ENCODE peak calls at places on chromosomes 6 and 20, in eight cellular contexts. S is NT2/D1; P is adrenal gland; R is foreskin fibroblast; B is activated CD8-positive, alpha-beta memory T cell treated with anti-CD3 and anti-CD28 coated beads, Interleukin-2, amount 50 U/mL, for 48 hours; W is mesendoderm; V is stimulated activated naive CD8-positive, alpha-beta T cell treated with anti-CD3 and anti-CD28 coated beads, Interleukin-15, Interleukin-2, amounts not matched to agents 100 U/mL and 50 U/mL, for 24 hours; Q is NCI-H1092 treated with DMSO at 0.1 percent for 48 hours. E is an unnamed sample.

GRCh38 chr6:137115653-137116052 is 57.8 kb downstream of the IL22RA2 start:
- DNase-seq in B (no peak), W (no peak), S (no peak), R (no peak), Q (peak; percentile 18), P (no peak), V (no peak), E (no peak)

GRCh38 chr6:1136415-1136774 is 175.5 kb upstream of the FOXQ1 start:
- DNase-seq in S (no peak), B (no peak), V (no peak), R (peak; percentile 91), P (no peak), W (no peak), Q (no peak), E (peak; percentile 81)

GRCh38 chr6:145963216-145964068 is 716 bp downstream of the SHPRH start:
- DNase-seq in W (peak; percentile 80), S (peak; percentile 2), B (peak; percentile 74), P (peak; percentile 77), V (peak; percentile 50), R (peak; percentile 71), Q (peak; percentile 67), E (peak; percentile 14)

GRCh38 chr20:32207626-32208498 is at the start of the genes PLAGL2 and POFUT1:
- DNase-seq in Q (peak; percentile 78), S (peak; percentile 51), W (peak; percentile 87), B (peak; percentile 94), R (peak; percentile 96), V (peak; percentile 94), P (peak; percentile 90), E (peak; percentile 78)

GRCh38 chr6:75605635-75606034 is 4.0 kb downstream of the SENP6 start:
- DNase-seq in R (no peak), S (no peak), Q (no peak), P (no peak), W (no peak), B (no peak), V (no peak), E (no peak)

GRCh38 chr20:2524435-2525272 is 11.7 kb upstream of the TMC2 start:
- DNase-seq in Q (peak; percentile 68), S (peak; percentile 75), R (peak; percentile 90), V (peak; percentile 96), B (peak; percentile 99), P (peak; percentile 92), W (peak; percentile 83), E (peak; percentile 38)

GRCh38 chr6:117521785-117522502 is 39.5 kb downstream of the DCBLD1 start:
- DNase-seq in P (no peak), W (no peak), B (no peak), R (no peak), S (no peak), Q (no peak), V (no peak), E (no peak)

GRCh38 chr6:56524891-56525703 is 117.6 kb downstream of the DST start:
- DNase-seq in P (no peak), S (no peak), W (no peak), B (no peak), R (peak; percentile 89), V (no peak), Q (no peak), E (peak; percentile 95)

GRCh38 chr6:36038120-36038876 is 10.7 kb downstream of the MAPK14 start:
- DNase-seq in W (no peak), B (no peak), V (no peak), R (no peak), S (no peak), Q (no peak), P (no peak), E (no peak)

GRCh38 chr20:50987493-50988210 is 29.0 kb downstream of the MOCS3 start:
- DNase-seq in B (peak; percentile 67), P (peak; percentile 86), R (peak; percentile 94), S (peak; percentile 89), Q (peak; percentile 77), V (peak; percentile 69), W (peak; percentile 88), E (peak; percentile 69)

GRCh38 chr6:2021713-2022125 is 223.7 kb downstream of the GMDS start:
- DNase-seq in P (peak; percentile 64), S (no peak), Q (peak; percentile 70), B (no peak), V (no peak), W (no peak), R (peak; percentile 95), E (peak; percentile 91)

GRCh38 chr6:134410531-134410930 is 92.6 kb upstream of the SGK1 start:
- DNase-seq in B (no peak), S (no peak), R (peak; percentile 41), V (no peak), W (no peak), Q (no peak), P (no peak), E (no peak)

GRCh38 chr6:66134021-66134420 is 427.0 kb upstream of the EYS start:
- DNase-seq in W (no peak), P (no peak), Q (no peak), S (no peak), B (no peak), R (no peak), V (no peak), E (no peak)

GRCh38 chr6:158605266-158605878 is 39.2 kb downstream of the DYNLT1 start:
- DNase-seq in Q (peak; percentile 75), V (peak; percentile 64), W (peak; percentile 89), S (peak; percentile 57), R (peak; percentile 90), P (peak; percentile 92), B (peak; percentile 66), E (peak; percentile 58)

GRCh38 chr6:112979830-112980229 is 632.7 kb downstream of the RFPL4B start:
- DNase-seq in Q (no peak), S (no peak), W (no peak), R (peak; percentile 86), V (no peak), P (no peak), B (no peak), E (peak; percentile 70)

GRCh38 chr6:159871911-159872310 is 18.9 kb upstream of the MAS1 start:
- DNase-seq in V (peak; percentile 35), W (peak; percentile 18), B (no peak), Q (no peak), S (no peak), P (no peak), R (no peak), E (no peak)

GRCh38 chr6:163531122-163531521 is 116.6 kb downstream of the QKI start:
- DNase-seq in R (no peak), W (no peak), P (no peak), B (no peak), S (no peak), Q (no peak), V (no peak), E (no peak)

GRCh38 chr6:100001915-100002388 is 7.9 kb upstream of the MCHR2 start:
- DNase-seq in S (peak; percentile 22), P (peak; percentile 74), Q (peak; percentile 53), B (peak; percentile 54), R (peak; percentile 77), V (peak; percentile 42), W (peak; percentile 56), E (peak; percentile 36)

GRCh38 chr6:4108561-4109093 is 26.7 kb downstream of the ECI2 start:
- DNase-seq in B (no peak), V (no peak), W (no peak), P (no peak), Q (no peak), S (no peak), R (no peak), E (no peak)

GRCh38 chr20:34896086-34896551 is 19.7 kb downstream of the ACSS2 start:
- DNase-seq in W (no peak), P (no peak), R (no peak), S (no peak), Q (no peak), B (no peak), V (no peak), E (no peak)

GRCh38 chr6:40409716-40410397 is 177.3 kb downstream of the LRFN2 start:
- DNase-seq in B (no peak), S (no peak), V (no peak), P (no peak), W (peak; percentile 57), Q (no peak), R (no peak), E (no peak)

GRCh38 chr6:56913276-56914138 is 41.4 kb upstream of the BEND6 start:
- DNase-seq in Q (no peak), W (no peak), V (no peak), P (no peak), S (no peak), B (no peak), R (peak; percentile 74), E (no peak)

GRCh38 chr6:110250838-110251237 is 70.6 kb downstream of the CDC40 start:
- DNase-seq in V (no peak), B (no peak), R (no peak), P (no peak), S (no peak), Q (no peak), W (peak; percentile 85), E (no peak)

GRCh38 chr6:112606726-112607125 is 259.6 kb downstream of the RFPL4B start:
- DNase-seq in V (no peak), S (no peak), Q (no peak), B (no peak), R (no peak), W (no peak), P (no peak), E (no peak)

GRCh38 chr6:119720160-119720559 is 370.6 kb upstream of the MAN1A1 start:
- DNase-seq in S (no peak), P (no peak), Q (no peak), B (no peak), R (peak; percentile 4), V (no peak), W (peak; percentile 50), E (no peak)

E was measured in GM04504.